ENCODE peak calls at places on chromosome 2, in five cellular contexts. P is ovary, M is heart left ventricle, B is GM12891, J is HCT116. Y is an unnamed sample.

GRCh38 chr2:218146056-218146455 is 20.2 kb downstream of the CXCR2 start:
- DNase-seq in J (no peak), P (no peak), M (no peak), B (no peak), Y (no peak)

GRCh38 chr2:241011751-241012510 is 13.5 kb downstream of the SNED1 start:
- DNase-seq in B (no peak), P (peak), M (no peak), J (no peak), Y (no peak)

GRCh38 chr2:114933671-114934241 is 491.3 kb downstream of the DPP10 start:
- DNase-seq in P (no peak), B (no peak), J (no peak), M (no peak), Y (no peak)

GRCh38 chr2:217732995-217733394 is 269.8 kb downstream of the TNS1 start:
- DNase-seq in P (no peak), J (no peak), B (no peak), M (no peak), Y (no peak)

GRCh38 chr2:219509780-219510511 is 4.3 kb upstream of the ASIC4 start:
- DNase-seq in B (peak), J (no peak), M (no peak), P (peak), Y (peak)

GRCh38 chr2:121196132-121196848 is 88.7 kb downstream of the TFCP2L1 start:
- DNase-seq in M (no peak), P (no peak), J (no peak), B (no peak), Y (no peak)

GRCh38 chr2:85662899-85663683 is 4.9 kb downstream of the SFTPB start:
- DNase-seq in B (no peak), M (peak), J (peak), P (peak), Y (no peak)

GRCh38 chr2:217902281-217903141 is 100.3 kb downstream of the TNS1 start:
- DNase-seq in M (peak), B (no peak), J (no peak), P (peak), Y (peak)

GRCh38 chr2:43217228-43218220 is 8.9 kb downstream of the ZFP36L2 start:
- DNase-seq in P (peak), B (no peak), M (no peak), J (no peak), Y (no peak)

DNA sequence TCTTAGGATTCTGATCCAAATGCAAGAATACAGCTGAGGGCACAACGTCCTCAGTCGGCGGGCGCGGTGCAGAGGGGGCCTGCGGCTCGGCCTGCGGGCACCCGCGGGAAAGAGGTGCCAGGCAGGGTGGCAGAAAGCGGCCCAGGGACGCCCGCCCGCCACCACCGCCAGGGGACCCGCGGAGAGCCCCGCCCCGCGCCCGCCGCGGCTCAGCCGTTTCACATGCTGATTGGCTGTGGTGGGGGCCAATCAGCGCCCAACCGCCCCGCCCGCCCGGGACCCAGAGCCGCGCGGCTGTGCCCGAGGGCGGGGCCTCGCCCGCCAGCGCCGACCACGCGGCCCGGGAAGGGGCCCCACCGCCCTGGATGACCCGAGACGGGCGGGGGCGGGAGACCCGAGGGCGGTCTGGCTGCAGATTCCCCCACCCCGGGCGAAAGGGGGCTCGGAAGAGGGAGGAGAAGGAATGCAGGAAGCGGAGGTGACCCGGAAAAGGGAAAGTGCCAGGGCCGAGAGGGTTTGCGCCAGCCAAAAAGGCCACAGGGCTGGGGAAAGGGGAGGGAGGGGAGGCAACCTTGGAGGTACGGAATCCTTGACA is 8.0 kb downstream of the IRS1 start:
- DNase-seq in J (no peak), M (peak), B (peak), P (peak), Y (peak)
- TF ChIP-seq POLR2A in J (no peak), M (no peak), B (no peak), P (peak), Y (peak)

GRCh38 chr2:53767405-53768232 is at the start of gene CHAC2:
- DNase-seq in M (peak), B (peak), J (peak), P (peak), Y (peak)
- TF ChIP-seq POLR2A in M (no peak), B (peak), J (peak), P (no peak), Y (peak)

DNA sequence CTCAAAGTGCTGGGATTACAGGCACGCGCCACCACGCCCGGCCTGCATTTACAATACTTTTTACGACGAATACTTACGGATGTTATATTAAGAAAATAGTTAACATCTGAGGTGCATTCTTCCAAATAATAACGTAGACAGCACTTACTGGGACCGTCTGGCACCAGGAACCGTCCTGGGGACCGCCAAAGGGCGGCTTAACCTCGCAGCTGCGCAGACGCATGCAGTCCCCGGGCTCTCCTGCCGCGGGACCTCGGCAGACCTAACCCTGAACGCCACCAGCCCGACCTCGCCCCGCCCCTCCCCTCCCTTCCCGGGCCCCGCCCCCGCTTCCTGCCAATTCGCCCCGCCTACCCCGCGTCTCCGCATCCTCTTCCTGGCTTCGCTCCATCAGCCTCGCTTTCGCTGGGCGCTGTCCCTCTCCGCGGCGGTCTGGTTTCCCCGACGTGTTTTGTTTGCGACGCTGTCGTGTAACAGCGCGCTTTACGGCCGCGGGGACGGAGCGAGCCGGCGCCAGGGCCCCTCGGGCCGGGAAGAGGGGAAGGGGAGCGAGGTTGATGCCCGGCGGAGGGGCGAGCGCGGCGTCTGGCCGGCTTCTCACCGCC is at the start of gene CNOT11:
- DNase-seq in P (peak), M (peak), B (peak), J (peak), Y (peak)
- TF ChIP-seq POLR2A in P (peak), M (no peak), B (peak), J (peak), Y (peak)

DNA sequence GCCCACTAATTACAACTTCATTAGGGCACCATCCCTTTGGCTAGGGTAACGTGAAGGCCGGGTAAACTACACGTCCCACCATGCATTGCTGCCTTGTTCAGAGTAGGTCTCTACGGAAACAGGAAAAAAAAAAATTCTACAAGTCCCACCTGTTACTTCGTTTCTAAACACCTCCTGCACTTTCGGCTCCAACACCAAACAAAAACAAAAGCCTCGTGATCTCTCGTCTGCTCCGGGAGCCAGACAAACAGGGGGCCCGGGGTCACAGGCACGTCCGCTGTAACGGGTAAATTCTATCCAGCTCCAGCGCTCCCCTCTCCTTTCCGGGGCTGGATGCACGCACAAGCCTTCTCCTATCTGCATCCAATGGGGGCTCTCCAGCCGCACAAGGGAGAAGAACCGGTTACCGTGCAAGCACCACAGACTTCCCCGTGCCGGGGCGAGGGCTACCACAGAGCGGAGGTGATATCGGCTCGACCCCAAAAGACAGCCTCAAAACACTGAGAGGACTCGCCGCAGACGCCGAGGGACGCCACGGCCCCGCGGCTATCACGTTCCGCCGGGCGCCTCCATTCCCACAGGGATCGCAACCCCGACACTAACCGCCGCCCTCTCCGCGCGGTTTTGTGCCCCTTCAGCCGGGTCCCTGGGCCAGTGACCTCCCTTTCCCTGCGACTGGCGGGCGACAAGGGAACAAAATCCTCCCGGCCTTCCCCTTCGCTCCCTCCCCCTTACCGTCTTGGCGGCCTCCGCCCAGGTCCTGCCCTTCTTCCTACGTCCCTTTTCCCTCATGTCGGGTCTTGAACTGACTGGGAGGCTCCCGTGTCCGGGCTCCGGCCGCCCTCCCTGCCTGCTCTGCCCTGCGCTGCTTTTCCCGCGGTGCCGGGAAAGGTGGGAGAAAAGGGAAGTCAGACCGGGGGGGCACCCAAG is 591 bp downstream of the ASXL2 start:
- DNase-seq in P (peak), M (peak), J (peak), B (peak), Y (peak)
- TF ChIP-seq POLR2A in P (no peak), M (no peak), J (no peak), B (no peak), Y (peak)

Y was measured in erythroblast.